ENCODE peak calls at places on chromosomes 16 and 17, in four cellular contexts. S is testis, U is GM12878, E is stomach. Y is an unnamed sample.

GRCh38 chr17:63358111-63358839 is 87.8 kb downstream of the CYB561 start:
- DNase-seq in S (no peak), U (no peak), E (no peak), Y (no peak)

GRCh38 chr16:82344157-82344556 is 174.1 kb upstream of the MPHOSPH6 start:
- DNase-seq in S (peak), U (no peak), E (peak), Y (no peak)

GRCh38 chr17:49755681-49756283 is 8.1 kb downstream of the FAM117A start:
- DNase-seq in S (no peak), U (no peak), E (no peak), Y (no peak)

GRCh38 chr17:80829166-80829813 is 162.4 kb upstream of the CHMP6 start:
- DNase-seq in S (no peak), U (no peak), E (no peak), Y (no peak)

GRCh38 chr16:53999841-54000240 is 286.7 kb downstream of the IRX3 start:
- DNase-seq in S (no peak), U (no peak), E (no peak), Y (no peak)

GRCh38 chr16:85370881-85371651 is 242.1 kb upstream of the GSE1 start:
- DNase-seq in S (peak), U (no peak), E (peak), Y (peak)

GRCh38 chr16:88484505-88485365 is 31.7 kb downstream of the ZFPM1 start:
- DNase-seq in S (no peak), U (no peak), E (peak), Y (peak)

GRCh38 chr17:15019158-15019557 is 246.0 kb downstream of the PMP22 start:
- DNase-seq in S (no peak), U (no peak), E (no peak), Y (no peak)

GRCh38 chr16:4517812-4518211 is 20.8 kb downstream of the CDIP1 start:
- DNase-seq in S (no peak), U (no peak), E (no peak), Y (no peak)

GRCh38 chr17:45574376-45574775 is 83.9 kb upstream of the PLEKHM1 start:
- DNase-seq in S (no peak), U (no peak), E (no peak), Y (no peak)

GRCh38 chr16:57826706-57827625 is 24.7 kb upstream of the KIFC3 start:
- DNase-seq in S (no peak), U (no peak), E (no peak), Y (no peak)

GRCh38 chr16:64094992-64095579 is 1026.8 kb downstream of the CDH11 start:
- DNase-seq in S (no peak), U (no peak), E (no peak), Y (no peak)

GRCh38 chr17:27565874-27566672 is 64.9 kb upstream of the LGALS9 start:
- DNase-seq in S (no peak), U (no peak), E (no peak), Y (no peak)

GRCh38 chr16:1159325-1159972 is 6.5 kb downstream of the CACNA1H start:
- DNase-seq in S (no peak), U (no peak), E (no peak), Y (no peak)

GRCh38 chr17:42579794-42580551 is 2.4 kb upstream of the PSMC3IP start:
- DNase-seq in S (no peak), U (no peak), E (no peak), Y (no peak)

GRCh38 chr17:83179378-83179777 is 100.0 kb downstream of the METRNL start:
- DNase-seq in S (no peak), U (no peak), E (no peak), Y (no peak)

GRCh38 chr16:70772493-70772892 is 28.5 kb downstream of the VAC14 start:
- DNase-seq in S (no peak), U (no peak), E (no peak), Y (no peak)

GRCh38 chr17:56908061-56908542 is 5.7 kb downstream of the TRIM25 start:
- DNase-seq in S (peak), U (peak), E (peak), Y (peak)

GRCh38 chr17:50605434-50605833 is 29.2 kb upstream of the ABCC3 start:
- DNase-seq in S (no peak), U (no peak), E (no peak), Y (no peak)

GRCh38 chr16:83603981-83604570 is 203.7 kb upstream of the HSBP1 start:
- DNase-seq in S (no peak), U (no peak), E (no peak), Y (no peak)

GRCh38 chr17:46935658-46936266 is 12.8 kb downstream of the GOSR2 start:
- DNase-seq in S (no peak), U (no peak), E (peak), Y (peak)

GRCh38 chr16:64975821-64976220 is 146.0 kb downstream of the CDH11 start:
- DNase-seq in S (no peak), U (no peak), E (no peak), Y (no peak)

GRCh38 chr17:17032131-17032692 is 10.0 kb upstream of the MPRIP start:
- DNase-seq in S (peak), U (no peak), E (peak), Y (peak)

GRCh38 chr16:2487903-2488531 is 13.1 kb downstream of the TBC1D24 start:
- DNase-seq in S (no peak), U (no peak), E (no peak), Y (no peak)

GRCh38 chr16:56480776-56481467 is 29.6 kb downstream of the OGFOD1 start:
- DNase-seq in S (no peak), U (no peak), E (no peak), Y (no peak)

GRCh38 chr16:23848958-23849357 is 13.2 kb downstream of the PRKCB start:
- DNase-seq in S (no peak), U (no peak), E (no peak), Y (no peak)

GRCh38 chr16:31253642-31254045 is 6.1 kb upstream of the ITGAM start:
- DNase-seq in S (peak), U (no peak), E (peak), Y (peak)

GRCh38 chr16:79834720-79835119 is 234.2 kb upstream of the MAF start:
- DNase-seq in S (no peak), U (no peak), E (no peak), Y (no peak)

GRCh38 chr17:73203788-73204479 is 11.1 kb downstream of the COG1 start:
- DNase-seq in S (no peak), U (no peak), E (no peak), Y (no peak)

GRCh38 chr17:80833952-80834895 is 157.4 kb upstream of the CHMP6 start:
- DNase-seq in S (peak), U (no peak), E (no peak), Y (no peak)

GRCh38 chr17:39668141-39668924 is at the start of gene PNMT:
- DNase-seq in S (peak), U (no peak), E (peak), Y (peak)
- TF ChIP-seq POLR2A in S (no peak), U (no peak), E (no peak), Y (no peak)

DNA sequence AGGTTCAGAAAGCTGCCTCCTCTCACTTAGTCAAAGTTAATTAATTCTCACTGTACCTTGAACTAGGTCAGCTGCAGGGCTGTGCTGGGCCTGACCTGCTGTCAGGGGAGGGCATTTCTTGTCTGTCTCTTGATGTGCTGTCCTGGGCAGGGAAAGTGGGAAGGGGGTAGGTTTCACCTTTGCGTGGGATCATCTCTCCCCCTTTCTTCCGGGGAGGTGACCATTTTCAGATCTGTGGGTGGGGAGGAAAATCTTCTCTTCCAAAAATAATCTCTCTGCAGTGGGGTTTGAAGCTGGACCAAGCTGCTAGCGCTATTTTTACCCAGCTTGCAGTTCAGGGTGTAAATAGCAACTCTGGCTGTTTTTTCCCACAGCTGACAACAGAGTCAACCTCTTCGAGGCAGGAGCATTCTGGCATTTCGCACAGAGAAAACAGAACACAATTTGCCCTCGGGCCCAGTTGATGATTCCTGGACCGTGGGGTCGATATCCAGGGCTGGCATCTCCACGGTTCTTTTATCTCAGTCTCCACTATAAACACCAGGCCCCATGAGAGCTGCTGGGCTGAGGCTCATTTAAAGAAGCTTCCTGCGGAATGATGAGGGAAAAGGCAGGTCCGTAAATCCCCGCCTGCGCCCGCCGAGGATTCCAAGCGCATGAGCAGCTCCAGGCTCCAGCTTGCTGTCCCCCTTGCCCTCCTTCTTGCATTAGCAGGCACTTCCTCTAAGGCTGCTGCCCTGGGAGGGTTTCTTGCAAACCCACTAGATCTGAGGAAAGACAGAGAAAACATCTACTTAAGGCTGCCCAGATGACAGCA is 93.8 kb downstream of the YPEL2 start:
- DNase-seq in S (peak), U (no peak), E (no peak), Y (peak)
- H3K27ac ChIP-seq in S (peak), U (no peak), E (peak), Y (peak)

DNA sequence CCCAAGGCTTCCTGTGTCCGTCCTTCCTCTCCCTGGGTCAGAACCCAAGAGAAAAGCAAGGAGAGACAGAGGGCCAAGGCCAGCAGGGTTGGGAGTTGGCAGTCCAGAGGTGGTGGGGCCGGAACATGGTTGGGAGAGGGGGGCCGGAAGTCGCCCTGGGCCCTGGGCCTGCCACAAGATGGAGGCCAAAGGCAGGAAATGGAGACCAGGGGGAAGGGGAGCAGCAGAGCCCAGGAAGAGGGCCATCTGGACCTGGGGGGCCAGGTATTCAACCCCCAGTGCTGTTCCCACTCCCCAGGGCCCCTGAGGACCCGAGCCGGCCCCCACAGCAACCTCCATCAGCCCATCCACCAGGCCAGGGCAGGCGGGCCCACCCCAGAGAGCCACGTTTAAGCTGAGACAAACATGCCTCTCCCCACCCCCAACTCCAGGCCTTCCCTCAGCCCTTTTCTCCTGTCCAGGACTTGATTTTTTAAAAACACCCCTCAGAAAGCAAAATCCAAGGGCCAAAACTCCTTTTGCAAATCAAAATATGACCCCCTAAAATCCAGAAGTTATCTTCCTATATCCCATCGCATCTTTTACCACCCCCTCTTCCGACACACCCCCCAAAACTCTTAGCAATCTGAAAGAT is 4.4 kb upstream of the BCL6B start:
- DNase-seq in S (peak), U (no peak), E (no peak), Y (peak)
- TF ChIP-seq POLR2A in S (peak), U (no peak), E (no peak), Y (no peak)

GRCh38 chr17:76382305-76382802 is 2.1 kb upstream of the SPHK1 start:
- DNase-seq in S (no peak), U (no peak), E (no peak), Y (no peak)

GRCh38 chr17:76381633-76382304 is 2.6 kb upstream of the SPHK1 start:
- DNase-seq in S (no peak), U (no peak), E (no peak), Y (no peak)

GRCh38 chr17:76383645-76384221 is 676 bp upstream of the SPHK1 start:
- DNase-seq in S (no peak), U (no peak), E (peak), Y (peak)

GRCh38 chr17:76384222-76384986 is at the start of gene SPHK1:
- DNase-seq in S (peak), U (no peak), E (peak), Y (peak)

DNA sequence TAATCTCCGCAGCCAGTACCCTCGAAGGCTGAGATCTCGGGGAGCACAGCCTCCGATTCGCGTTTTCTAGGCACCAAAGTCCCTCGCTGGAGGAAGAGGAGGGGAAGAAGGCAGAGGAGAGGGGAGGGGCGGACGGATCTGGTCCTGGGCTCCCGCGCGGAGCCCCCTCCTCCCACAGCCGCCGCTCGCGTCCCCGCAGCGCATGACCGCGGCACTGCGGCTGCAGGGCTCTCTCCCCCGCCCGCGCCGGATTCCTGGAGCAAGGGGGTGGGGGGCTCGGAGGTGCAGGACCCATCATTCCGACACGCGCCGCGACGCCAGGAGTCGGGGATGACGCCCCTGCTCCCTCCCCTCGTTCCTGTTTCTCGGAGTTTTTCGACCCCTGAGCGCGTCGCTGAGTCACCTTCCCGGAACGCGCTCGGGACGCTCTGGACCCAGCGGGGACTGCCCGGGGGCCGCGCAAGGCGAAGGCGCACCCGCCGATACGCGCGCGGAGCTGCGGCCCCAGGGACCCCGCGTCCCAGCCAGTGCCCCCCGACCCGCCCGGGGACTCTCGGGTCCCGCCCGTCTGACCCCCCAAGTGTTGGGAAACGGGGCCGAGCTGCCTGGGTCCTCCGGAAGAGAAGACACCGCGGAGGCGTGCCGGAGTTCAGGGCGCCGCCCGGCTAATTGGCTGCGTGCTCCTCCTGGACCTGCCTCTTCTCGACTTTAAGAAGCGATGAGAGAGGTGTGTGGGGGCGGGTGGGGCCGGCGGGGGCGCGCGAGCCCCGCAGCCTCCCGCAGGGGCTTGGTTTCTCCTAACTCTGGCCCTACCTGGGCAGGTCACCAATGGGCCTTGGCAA is 1.4 kb upstream of the SPHK1 start:
- DNase-seq in S (no peak), U (no peak), E (peak), Y (peak)
- H3K27ac ChIP-seq in S (peak), U (no peak), E (peak), Y (peak)